ENCODE peak calls at places on chromosomes 6 and 20, in five cellular contexts. G is IMR-90, Y is H9, F is neuronal stem cell, L is mesenchymal stem cell. E is an unnamed sample.

GRCh38 chr20:9051508-9051907 is 17.4 kb upstream of the PLCB4 start:
- DNase-seq in G (peak; percentile 99), Y (no peak), F (no peak), L (peak; percentile 98), E (peak; percentile 50)

GRCh38 chr6:142718667-142719191 is 226.2 kb downstream of the HIVEP2 start:
- DNase-seq in G (no peak), Y (no peak), F (no peak), L (no peak), E (no peak)

GRCh38 chr6:153140299-153140698 is 9.2 kb upstream of the RGS17 start:
- DNase-seq in G (no peak), Y (no peak), F (no peak), L (no peak), E (no peak)

GRCh38 chr6:24775520-24776058 is 852 bp downstream of the GMNN start:
- DNase-seq in G (peak; percentile 70), Y (no peak), F (no peak), L (peak; percentile 86), E (peak; percentile 87)

GRCh38 chr6:45667766-45668165 is 290.0 kb upstream of the SUPT3H start:
- DNase-seq in G (no peak), Y (no peak), F (no peak), L (no peak), E (no peak)

GRCh38 chr20:53735536-53736050 is 142.0 kb upstream of the ZNF217 start:
- DNase-seq in G (peak; percentile 92), Y (no peak), F (no peak), L (peak; percentile 94), E (peak; percentile 93)

GRCh38 chr6:35707714-35708407 is 19.1 kb upstream of the FKBP5 start:
- DNase-seq in G (no peak), Y (no peak), F (no peak), L (no peak), E (no peak)

GRCh38 chr6:63899550-63899949 is 263.9 kb downstream of the PHF3 start:
- DNase-seq in G (peak; percentile 68), Y (no peak), F (no peak), L (peak; percentile 70), E (no peak)

GRCh38 chr6:102298066-102298465 is 904.6 kb downstream of the GRIK2 start:
- DNase-seq in G (no peak), Y (no peak), F (no peak), L (no peak), E (no peak)

GRCh38 chr6:103122766-103123601 is 1729.5 kb downstream of the GRIK2 start:
- DNase-seq in G (peak; percentile 0), Y (peak; percentile 89), F (peak; percentile 72), L (peak; percentile 58), E (peak; percentile 42)

GRCh38 chr6:40330301-40330721 is 256.9 kb downstream of the LRFN2 start:
- DNase-seq in G (no peak), Y (peak; percentile 62), F (no peak), L (no peak), E (no peak)

GRCh38 chr20:37202267-37202943 is 23.1 kb upstream of the MROH8 start:
- DNase-seq in G (peak; percentile 98), Y (no peak), F (no peak), L (peak; percentile 97), E (peak; percentile 95)

GRCh38 chr20:46694484-46694883 is 5.2 kb upstream of the TP53RK start:
- DNase-seq in G (peak; percentile 43), Y (no peak), F (no peak), L (no peak), E (no peak)

GRCh38 chr6:29797120-29797519 is 30.5 kb upstream of the HLA-G start:
- DNase-seq in G (peak; percentile 39), Y (no peak), F (no peak), L (peak; percentile 22), E (peak; percentile 90)

GRCh38 chr6:90175627-90176538 is 120.8 kb downstream of the BACH2 start:
- DNase-seq in G (no peak), Y (no peak), F (no peak), L (no peak), E (peak; percentile 39)

GRCh38 chr6:90179190-90180169 is 117.2 kb downstream of the BACH2 start:
- DNase-seq in G (no peak), Y (no peak), F (no peak), L (no peak), E (peak; percentile 42)

GRCh38 chr6:90180526-90180925 is 116.1 kb downstream of the BACH2 start:
- DNase-seq in G (no peak), Y (no peak), F (no peak), L (no peak), E (no peak)

GRCh38 chr6:90177544-90178293 is 118.9 kb downstream of the BACH2 start:
- DNase-seq in G (no peak), Y (no peak), F (no peak), L (no peak), E (no peak)

GRCh38 chr6:90178294-90178678 is 118.4 kb downstream of the BACH2 start:
- DNase-seq in G (peak; percentile 38), Y (no peak), F (no peak), L (no peak), E (no peak)
- H3K9ac ChIP-seq in G (no peak overlapping the region), Y (no peak overlapping the region), F (no peak overlapping the region), L (no peak overlapping the region), E (no peak overlapping the region)

GRCh38 chr20:32761417-32761830 is 761 bp upstream of the DNMT3B start:
- DNase-seq in G (no peak), Y (no peak), F (no peak), L (no peak), E (no peak)

GRCh38 chr20:32764000-32764960 is 2.1 kb downstream of the DNMT3B start:
- DNase-seq in G (no peak), Y (peak; percentile 92), F (no peak), L (no peak), E (no peak)

GRCh38 chr20:32763202-32763999 is 1.2 kb downstream of the DNMT3B start:
- DNase-seq in G (no peak), Y (no peak), F (no peak), L (no peak), E (peak; percentile 13)

GRCh38 chr20:32762754-32763201 is 593 bp downstream of the DNMT3B start:
- DNase-seq in G (no peak), Y (no peak), F (no peak), L (peak; percentile 27), E (no peak)

DNA sequence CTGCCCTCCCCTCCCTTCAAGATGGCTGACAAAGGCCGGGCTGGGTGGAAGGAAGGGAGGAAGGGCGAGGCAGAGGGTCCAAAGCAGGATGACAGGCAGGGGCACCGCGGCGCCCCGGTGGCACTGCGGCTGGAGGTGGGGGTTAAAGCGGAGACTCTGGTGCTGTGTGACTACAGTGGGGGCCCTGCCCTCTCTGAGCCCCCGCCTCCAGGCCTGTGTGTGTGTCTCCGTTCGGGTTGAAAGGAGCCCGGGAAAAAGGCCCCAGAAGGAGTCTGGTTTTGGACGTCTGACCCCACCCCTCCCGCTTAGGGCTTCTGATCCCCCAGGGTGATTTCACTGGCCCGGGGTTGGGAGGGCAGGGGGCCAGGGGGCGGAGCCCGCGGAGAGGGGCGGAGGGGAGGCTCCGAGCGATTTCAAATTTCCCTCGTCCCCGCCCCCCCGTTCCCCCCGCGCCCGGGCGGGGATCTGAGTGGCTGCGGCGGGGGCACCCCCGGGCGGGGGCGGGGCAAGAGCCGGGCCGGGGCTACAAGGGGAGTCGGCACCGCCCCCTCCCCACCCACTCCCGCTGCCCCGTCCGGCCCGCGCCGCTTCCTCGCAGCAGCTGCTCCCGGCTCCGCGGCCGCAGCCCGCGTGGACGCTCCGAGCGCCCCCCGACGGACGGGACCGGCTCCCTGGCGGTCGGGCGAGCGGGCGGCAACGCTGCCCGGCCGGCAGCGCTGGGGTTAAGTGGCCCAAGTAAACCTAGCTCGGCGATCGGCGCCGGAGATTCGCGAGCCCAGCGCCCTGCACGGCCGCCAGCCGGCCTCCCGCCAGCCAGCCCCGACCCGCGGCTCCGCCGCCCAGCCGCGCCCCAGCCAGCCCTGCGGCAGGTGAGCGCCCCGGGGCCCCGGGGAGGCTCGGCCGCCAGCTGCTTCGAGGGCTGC is at the start of gene DNMT3B:
- DNase-seq in G (peak; percentile 73), Y (peak; percentile 97), F (peak; percentile 91), L (peak; percentile 71), E (peak; percentile 83)
- H3K14ac ChIP-seq in G (peak within 1 kb of the TSS; percentile 78), Y (peak within 1 kb of the TSS; percentile 86), F (peak within 1 kb of the TSS; percentile 39), L (no peak within 1 kb of the TSS), E (peak within 1 kb of the TSS; percentile 72)

GRCh38 chr6:13066820-13067219 is 261.5 kb downstream of the TBC1D7 start:
- DNase-seq in G (no peak), Y (no peak), F (no peak), L (no peak), E (no peak)
- H3K9ac ChIP-seq in G (no peak overlapping the region), Y (no peak overlapping the region), F (no peak overlapping the region), L (no peak overlapping the region), E (no peak overlapping the region)

DNA sequence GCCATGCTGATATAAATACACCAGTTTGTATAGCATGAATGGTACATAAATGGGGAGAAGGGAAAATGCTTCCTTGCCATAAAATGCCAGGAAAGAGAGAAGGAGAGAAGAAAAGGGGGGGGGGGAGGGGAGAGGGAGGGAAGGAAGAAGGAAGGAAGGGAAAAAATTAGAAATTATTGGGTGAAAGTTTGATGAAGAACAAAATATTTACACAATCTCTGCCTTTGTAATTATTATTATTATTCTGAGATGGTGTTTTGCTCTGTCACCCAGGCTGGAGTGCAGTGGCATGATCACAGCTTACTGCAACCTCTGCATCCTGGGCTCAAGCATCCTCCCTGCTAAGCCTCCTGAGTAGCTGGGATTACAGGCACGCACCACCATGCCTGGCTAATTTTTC is 10.2 kb upstream of the ZDHHC14 start:
- DNase-seq in G (no peak), Y (no peak), F (no peak), L (no peak), E (no peak)
- H3K14ac ChIP-seq in G (no peak overlapping the region), Y (no peak overlapping the region), F (no peak overlapping the region), L (no peak overlapping the region), E (no peak overlapping the region)

GRCh38 chr6:18186033-18186432 is 30.8 kb downstream of the KDM1B start:
- DNase-seq in G (no peak), Y (peak; percentile 64), F (no peak), L (peak; percentile 9), E (no peak)
- H3K9ac ChIP-seq in G (no peak overlapping the region), Y (no peak overlapping the region), F (no peak overlapping the region), L (no peak overlapping the region), E (no peak overlapping the region)